ENCODE peak calls at places on chromosomes 4 and X, in nine cellular contexts. F, U, B, C, X, J, K, M and I are unnamed samples. For H3K4me1, the result is how much of the 10 kb centered on the place peaks cover.

GRCh38 chr4:7021930-7022658 is 21.1 kb upstream of the TADA2B start:
- DNase-seq in F (no peak), U (peak), B (no peak), C (no peak), X (peak), J (no peak), K (no peak), M (no peak), I (no peak)

GRCh38 chr4:7795983-7796382 is 143.7 kb downstream of the AFAP1 start:
- DNase-seq in F (no peak), U (no peak), B (no peak), C (no peak), X (no peak), J (no peak), K (no peak), M (no peak), I (no peak)

GRCh38 chr4:127463883-127464282 is 168.9 kb upstream of the INTU start:
- DNase-seq in F (no peak), U (no peak), B (no peak), C (no peak), X (no peak), J (no peak), K (no peak), M (no peak), I (no peak)

GRCh38 chr4:175542787-175543186 is 269.3 kb downstream of the GPM6A start:
- DNase-seq in F (no peak), U (no peak), B (no peak), C (no peak), X (no peak), J (no peak), K (no peak), M (no peak), I (no peak)

GRCh38 chr4:24434193-24434728 is 150.1 kb downstream of the DHX15 start:
- DNase-seq in F (no peak), U (no peak), B (no peak), C (no peak), X (no peak), J (no peak), K (no peak), M (no peak), I (no peak)

GRCh38 chrX:39745782-39746181 is 352.0 kb downstream of the BCOR start:
- DNase-seq in F (no peak), U (no peak), B (no peak), C (no peak), X (no peak), J (no peak), K (no peak), M (no peak), I (no peak)

GRCh38 chrX:23332101-23332887 is 2.4 kb upstream of the PTCHD1 start:
- DNase-seq in F (no peak), U (no peak), B (no peak), C (no peak), X (no peak), J (no peak), K (no peak), M (no peak), I (no peak)

GRCh38 chrX:67692246-67692645 is 148.4 kb downstream of the AR start:
- DNase-seq in F (no peak), U (no peak), B (no peak), C (no peak), X (peak), J (no peak), K (no peak), M (no peak), I (no peak)

GRCh38 chrX:111265506-111265905 is 4.8 kb downstream of the CAPN6 start:
- DNase-seq in F (no peak), U (no peak), B (no peak), C (no peak), X (no peak), J (no peak), K (no peak), M (no peak), I (no peak)

GRCh38 chr4:175813841-175814240 is 1.8 kb upstream of the GPM6A start:
- DNase-seq in F (no peak), U (no peak), B (no peak), C (no peak), X (no peak), J (no peak), K (no peak), M (no peak), I (no peak)

GRCh38 chr4:112348488-112349158 is 51.5 kb downstream of the ALPK1 start:
- DNase-seq in F (peak), U (peak), B (peak), C (peak), X (peak), J (no peak), K (no peak), M (no peak), I (no peak)

GRCh38 chr4:47704693-47705325 is 133.1 kb downstream of the CORIN start:
- DNase-seq in F (peak), U (peak), B (no peak), C (no peak), X (peak), J (peak), K (peak), M (no peak), I (no peak)

GRCh38 chr4:68951806-68952585 is 392 bp upstream of the UGT2A3 start:
- DNase-seq in F (no peak), U (no peak), B (no peak), C (no peak), X (no peak), J (no peak), K (no peak), M (no peak), I (no peak)

GRCh38 chr4:86940920-86941460 is 6.2 kb downstream of the AFF1 start:
- DNase-seq in F (no peak), U (no peak), B (no peak), C (no peak), X (no peak), J (no peak), K (no peak), M (no peak), I (no peak)

GRCh38 chr4:73730854-73731253 is 9.5 kb upstream of the CXCL8 start:
- DNase-seq in F (no peak), U (no peak), B (no peak), C (no peak), X (no peak), J (no peak), K (no peak), M (no peak), I (no peak)

GRCh38 chrX:120380699-120381098 is 18.8 kb downstream of the ATP1B4 start:
- DNase-seq in F (no peak), U (no peak), B (no peak), C (no peak), X (no peak), J (no peak), K (peak), M (no peak), I (no peak)

GRCh38 chr4:148273501-148273986 is 168.7 kb downstream of the NR3C2 start:
- DNase-seq in F (peak), U (no peak), B (no peak), C (no peak), X (no peak), J (peak), K (peak), M (no peak), I (no peak)

GRCh38 chr4:125776146-125776545 is 461.4 kb downstream of the FAT4 start:
- DNase-seq in F (no peak), U (no peak), B (no peak), C (no peak), X (no peak), J (no peak), K (no peak), M (no peak), I (no peak)

GRCh38 chrX:130718137-130718536 is 184.9 kb downstream of the ENOX2 start:
- DNase-seq in F (no peak), U (no peak), B (no peak), C (no peak), X (no peak), J (no peak), K (no peak), M (no peak), I (no peak)

GRCh38 chr4:26215725-26216124 is 105.1 kb upstream of the RBPJ start:
- DNase-seq in F (no peak), U (no peak), B (no peak), C (no peak), X (no peak), J (no peak), K (no peak), M (no peak), I (no peak)

GRCh38 chr4:98659106-98659592 is 738 bp upstream of the TSPAN5 start:
- DNase-seq in F (no peak), U (no peak), B (no peak), C (no peak), X (peak), J (no peak), K (no peak), M (no peak), I (no peak)

GRCh38 chr4:73721419-73721818 is 18.9 kb upstream of the CXCL8 start:
- DNase-seq in F (no peak), U (no peak), B (no peak), C (no peak), X (peak), J (no peak), K (no peak), M (no peak), I (peak)

GRCh38 chr4:75545526-75545925 is 10.3 kb upstream of the ODAPH start:
- DNase-seq in F (no peak), U (no peak), B (no peak), C (no peak), X (peak), J (no peak), K (no peak), M (no peak), I (no peak)

GRCh38 chr4:6298035-6298434 is 28.4 kb downstream of the WFS1 start:
- DNase-seq in F (no peak), U (no peak), B (no peak), C (no peak), X (peak), J (no peak), K (no peak), M (no peak), I (no peak)

GRCh38 chr4:151291485-151291884 is 14.5 kb downstream of the PRSS48 start:
- DNase-seq in F (no peak), U (no peak), B (no peak), C (no peak), X (no peak), J (no peak), K (no peak), M (no peak), I (no peak)

GRCh38 chrX:17086317-17086716 is 139.9 kb downstream of the REPS2 start:
- DNase-seq in F (no peak), U (no peak), B (no peak), C (no peak), X (no peak), J (no peak), K (no peak), M (no peak), I (no peak)

GRCh38 chr4:27358269-27358668 is 497.6 kb downstream of the STIM2 start:
- DNase-seq in F (no peak), U (no peak), B (no peak), C (no peak), X (no peak), J (no peak), K (no peak), M (no peak), I (no peak)

GRCh38 chrX:46647251-46647650 is 73.7 kb downstream of the CHST7 start:
- DNase-seq in F (no peak), U (no peak), B (no peak), C (no peak), X (no peak), J (no peak), K (no peak), M (no peak), I (no peak)

GRCh38 chr4:173214231-173214630 is 45.6 kb downstream of the GALNT7 start:
- DNase-seq in F (no peak), U (no peak), B (no peak), C (no peak), X (no peak), J (no peak), K (no peak), M (no peak), I (no peak)

GRCh38 chr4:173214661-173215060 is 46.0 kb downstream of the GALNT7 start:
- DNase-seq in F (no peak), U (no peak), B (no peak), C (no peak), X (peak), J (peak), K (peak), M (no peak), I (no peak)

GRCh38 chr4:173217075-173217474 is 48.5 kb downstream of the GALNT7 start:
- DNase-seq in F (no peak), U (no peak), B (no peak), C (no peak), X (no peak), J (no peak), K (no peak), M (no peak), I (no peak)

GRCh38 chr4:173218411-173219125 is 50.0 kb downstream of the GALNT7 start:
- DNase-seq in F (no peak), U (no peak), B (no peak), C (no peak), X (peak), J (no peak), K (no peak), M (no peak), I (no peak)

DNA sequence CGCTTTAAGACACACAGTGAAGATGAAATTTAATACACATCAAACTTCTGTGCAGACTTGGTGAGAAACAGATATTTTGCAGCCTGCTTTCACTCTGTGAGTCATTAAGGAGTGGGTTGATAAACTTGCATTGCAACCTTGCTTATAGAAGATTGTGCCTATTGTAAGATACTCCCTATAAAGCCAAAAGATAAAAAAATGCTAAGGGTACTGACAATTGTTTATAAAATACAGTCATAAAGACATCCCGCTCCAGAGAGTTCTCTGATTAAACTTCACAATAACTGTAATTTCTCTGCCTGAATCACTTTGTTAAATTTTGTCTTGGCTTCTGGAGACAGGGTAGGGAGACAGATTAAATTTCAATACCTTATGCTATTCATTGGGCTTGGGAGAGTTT is 49.1 kb downstream of the GALNT7 start:
- DNase-seq in F (no peak), U (no peak), B (no peak), C (no peak), X (peak), J (no peak), K (no peak), M (no peak), I (no peak)
- H3K4me1 ChIP-seq in F (under half), U (under half), B (under half), C (under half), X (under half), J (under half), K (under half), M (under half), I (under half)

GRCh38 chrX:40883021-40883619 is 147.8 kb upstream of the MED14 start:
- DNase-seq in F (no peak), U (no peak), B (no peak), C (no peak), X (no peak), J (no peak), K (no peak), M (no peak), I (no peak)

GRCh38 chrX:40880712-40881111 is 145.4 kb upstream of the MED14 start:
- DNase-seq in F (no peak), U (no peak), B (no peak), C (no peak), X (no peak), J (no peak), K (no peak), M (no peak), I (no peak)

GRCh38 chrX:40878821-40879571 is 143.7 kb upstream of the MED14 start:
- DNase-seq in F (no peak), U (no peak), B (no peak), C (no peak), X (no peak), J (no peak), K (no peak), M (no peak), I (no peak)

DNA sequence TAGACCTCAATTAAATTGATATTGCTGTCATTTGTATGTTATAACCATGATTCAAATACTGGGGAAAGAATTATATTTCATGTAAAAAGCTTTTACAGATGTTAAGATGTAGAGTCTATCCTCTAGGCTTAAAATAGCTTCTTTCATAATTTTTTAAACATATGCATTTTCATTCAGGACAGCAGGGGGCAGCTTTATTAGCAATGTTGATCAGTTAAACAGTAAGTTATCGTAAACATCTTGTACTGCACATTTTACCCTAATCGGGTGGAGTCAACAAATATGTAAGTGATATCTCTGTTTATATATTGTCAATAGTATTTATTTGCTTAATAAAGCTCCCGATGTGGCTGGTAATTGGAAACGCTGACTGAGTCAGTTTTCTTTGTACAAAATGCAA is 142.5 kb upstream of the MED14 start:
- DNase-seq in F (no peak), U (no peak), B (no peak), C (no peak), X (peak), J (no peak), K (peak), M (no peak), I (no peak)
- TF ChIP-seq CTCF in F (peak), U (peak), B (peak), C (peak), X (peak), J (peak), K (peak), M (no peak), I (peak)

DNA sequence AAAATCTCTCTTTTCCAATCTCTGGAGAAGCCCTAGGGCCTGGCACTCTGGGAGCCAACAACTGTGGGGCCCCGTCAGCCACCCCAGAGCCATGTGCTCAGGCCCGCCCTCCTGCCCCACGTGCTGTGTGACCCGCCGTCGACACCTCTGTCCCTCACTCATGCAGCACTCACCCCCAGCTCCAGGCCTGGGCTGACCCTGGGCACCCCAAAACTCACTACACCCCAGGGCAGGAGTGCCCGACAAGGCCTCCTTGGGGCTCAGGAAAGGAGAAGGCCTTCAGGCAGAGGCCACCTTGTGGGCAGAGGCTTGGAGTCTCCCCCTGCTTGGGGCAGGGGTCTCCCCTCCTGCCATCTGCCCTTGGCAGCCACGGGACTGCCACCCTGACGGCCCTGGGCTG is 5.7 kb downstream of the MYL5 start:
- DNase-seq in F (no peak), U (no peak), B (no peak), C (peak), X (no peak), J (no peak), K (no peak), M (no peak), I (no peak)
- H3K4me1 ChIP-seq in F (under half), U (under half), B (under half), C (under half), X (under half), J (under half), K (under half), M (under half), I (under half)

DNA sequence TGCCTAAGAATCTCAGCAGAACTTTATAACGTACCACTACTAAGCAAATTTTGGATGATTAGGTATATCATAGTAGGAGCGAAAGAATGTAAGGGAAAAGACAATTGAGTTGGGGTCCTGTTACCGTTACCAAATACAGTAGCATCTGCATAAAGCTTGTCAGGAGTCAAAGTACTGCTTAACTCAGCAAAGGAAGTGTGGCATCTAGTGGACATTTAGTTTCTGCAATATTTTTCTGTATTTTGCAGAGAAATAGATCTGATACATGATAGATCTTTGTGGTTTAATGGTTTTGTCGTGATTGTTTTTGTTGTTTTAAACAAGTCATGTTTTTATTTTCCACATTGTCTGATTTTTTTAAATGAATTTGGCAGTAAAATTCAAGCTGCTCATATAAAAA is 81.0 kb upstream of the SMARCAD1 start:
- DNase-seq in F (no peak), U (no peak), B (no peak), C (no peak), X (no peak), J (no peak), K (no peak), M (no peak), I (no peak)
- TF ChIP-seq CTCF in F (no peak), U (no peak), B (no peak), C (no peak), X (no peak), J (no peak), K (no peak), M (no peak), I (no peak)

GRCh38 chr4:88277711-88278025 is 6.7 kb downstream of the PPM1K start:
- DNase-seq in F (no peak), U (no peak), B (no peak), C (no peak), X (no peak), J (no peak), K (no peak), M (no peak), I (no peak)
- H3K4me1 ChIP-seq in F (half or more), U (half or more), B (under half), C (under half), X (under half), J (under half), K (half or more), M (under half), I (under half)

DNA sequence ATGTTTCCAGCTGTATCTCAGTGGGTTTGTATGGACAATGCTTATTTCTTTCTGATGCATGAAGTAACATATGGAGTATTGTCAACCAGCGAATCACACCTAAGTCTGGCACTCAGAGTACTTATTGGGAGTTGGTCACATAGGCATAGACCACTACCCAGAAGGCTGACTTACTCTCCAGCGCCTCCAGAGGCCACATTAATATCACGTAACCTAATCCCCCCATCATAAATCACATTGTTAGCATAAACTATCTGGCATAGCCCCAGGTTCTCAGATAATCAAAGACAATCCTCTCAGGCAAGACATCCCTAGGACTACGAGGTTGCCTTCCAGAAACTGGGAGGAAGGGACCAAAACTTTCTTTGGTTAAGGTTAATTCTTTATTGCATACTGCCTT is 560.5 kb upstream of the PABPC4L start:
- DNase-seq in F (no peak), U (no peak), B (no peak), C (no peak), X (no peak), J (no peak), K (no peak), M (no peak), I (no peak)
- TF ChIP-seq CTCF in F (no peak), U (peak), B (no peak), C (no peak), X (no peak), J (no peak), K (no peak), M (no peak), I (no peak)

DNA sequence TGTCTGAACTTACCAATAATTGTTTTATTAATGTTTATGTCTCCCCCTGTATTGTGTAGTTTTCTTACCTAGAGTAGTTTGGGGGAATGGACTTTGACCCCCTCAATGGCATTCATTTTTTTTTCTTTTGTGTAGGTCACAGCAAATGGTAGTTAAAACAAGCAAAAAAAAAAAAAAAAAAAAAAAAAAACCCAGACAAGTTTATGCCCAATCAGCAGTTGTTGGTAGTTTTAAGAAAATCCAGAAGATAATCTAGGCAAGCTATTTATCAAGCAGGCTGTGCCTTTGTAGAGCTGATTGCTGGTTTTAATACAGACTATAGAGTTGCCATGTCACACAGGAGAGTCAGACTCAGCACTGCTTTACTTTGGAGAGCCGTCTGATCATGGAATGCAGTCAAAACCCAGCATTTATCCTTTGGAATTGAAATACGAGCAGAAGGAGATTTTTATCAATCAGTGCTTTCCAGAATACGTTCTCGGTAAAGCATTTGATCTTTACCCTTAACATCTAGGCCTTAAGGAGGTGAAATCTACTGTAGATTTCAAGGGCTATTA is 16.6 kb downstream of the DCUN1D4 start:
- DNase-seq in F (no peak), U (no peak), B (no peak), C (no peak), X (no peak), J (no peak), K (no peak), M (no peak), I (no peak)
- H3K4me1 ChIP-seq in F (under half), U (under half), B (half or more), C (under half), X (under half), J (under half), K (under half), M (under half), I (under half)

GRCh38 chr4:108846568-108846967 is 83.7 kb upstream of the ETNPPL start:
- DNase-seq in F (no peak), U (no peak), B (no peak), C (no peak), X (peak), J (no peak), K (no peak), M (no peak), I (no peak)
- TF ChIP-seq CTCF in F (no peak), U (no peak), B (no peak), C (no peak), X (no peak), J (no peak), K (no peak), M (no peak), I (no peak)